ENCODE peak calls at places on chromosomes 3 and 15, in four cellular contexts. T is neural progenitor cell, F is PC-3, B is endothelial cell. O is an unnamed sample.

GRCh38 chr15:29822685-29823459 is 604 bp upstream of the TJP1 start:
- DNase-seq in F (peak; percentile 67), B (peak; percentile 73), T (peak; percentile 31), O (peak; percentile 12)

GRCh38 chr3:153161138-153161713 is 800 bp upstream of the RAP2B start:
- DNase-seq in B (peak; percentile 90), F (peak; percentile 99), T (peak; percentile 99), O (peak; percentile 95)

GRCh38 chr3:56776551-56776950 is 25.2 kb downstream of the ARHGEF3 start:
- DNase-seq in F (no peak), T (no peak), B (no peak), O (no peak)

GRCh38 chr3:7144696-7145308 is 283.9 kb downstream of the GRM7 start:
- DNase-seq in T (peak; percentile 80), B (peak; percentile 14), F (peak; percentile 23), O (peak; percentile 7)

GRCh38 chr3:8210752-8211405 is 290.7 kb upstream of the LMCD1 start:
- DNase-seq in B (no peak), T (no peak), F (peak; percentile 43), O (no peak)

GRCh38 chr3:13411186-13411860 is 8.8 kb downstream of the NUP210 start:
- DNase-seq in T (no peak), B (no peak), F (no peak), O (no peak)

GRCh38 chr3:139935071-139935865 is at the start of gene CLSTN2:
- DNase-seq in T (peak; percentile 92), B (peak; percentile 63), F (no peak), O (peak; percentile 50)

GRCh38 chr3:176526194-176526593 is 671.1 kb downstream of the TBL1XR1 start:
- DNase-seq in F (no peak), T (no peak), B (no peak), O (no peak)

GRCh38 chr3:168220609-168221008 is 124.9 kb upstream of the GOLIM4 start:
- DNase-seq in F (peak; percentile 16), B (no peak), T (no peak), O (no peak)

GRCh38 chr3:55609230-55610100 is 122.4 kb upstream of the WNT5A start:
- DNase-seq in B (no peak), F (peak; percentile 42), T (no peak), O (no peak)

GRCh38 chr3:55330355-55330754 is 156.8 kb downstream of the WNT5A start:
- DNase-seq in T (no peak), B (no peak), F (peak; percentile 94), O (no peak)

GRCh38 chr15:33994005-33994615 is 25.8 kb downstream of the CHRM5 start:
- DNase-seq in T (peak; percentile 56), F (peak; percentile 68), B (peak; percentile 44), O (peak; percentile 20)

GRCh38 chr15:43519207-43519606 is 1.8 kb downstream of the MAP1A start:
- DNase-seq in F (no peak), T (no peak), B (no peak), O (no peak)

GRCh38 chr3:48899298-48899697 is 616 bp upstream of the SLC25A20 start:
- DNase-seq in B (no peak), F (no peak), T (no peak), O (peak; percentile 35)

DNA sequence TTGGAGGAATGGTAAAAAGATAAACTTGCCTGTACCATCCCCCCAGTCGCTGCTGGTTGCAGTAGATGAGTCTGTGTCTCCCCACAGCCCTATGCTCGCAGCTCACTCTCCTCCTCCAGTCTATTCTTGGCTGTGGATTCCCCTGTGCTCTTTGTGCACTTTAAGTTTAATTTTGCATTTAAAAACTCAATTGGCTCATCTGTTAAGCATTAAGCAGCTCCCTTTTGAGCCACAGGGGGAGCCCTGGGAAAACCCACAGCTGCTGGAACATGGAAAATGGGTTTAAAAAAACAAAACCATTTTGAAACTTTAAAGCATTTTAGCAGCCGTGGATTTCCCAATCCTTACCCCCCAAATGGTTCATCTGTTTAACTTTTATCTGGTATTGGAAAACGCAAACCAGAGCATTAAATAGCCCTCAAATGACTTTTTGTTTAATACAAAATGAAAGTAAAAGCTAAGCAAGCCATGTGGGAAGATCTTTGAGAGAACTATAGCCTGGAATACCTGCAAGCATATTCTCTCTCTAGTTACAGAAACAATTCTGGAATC is 536.9 kb downstream of the ZIC1 start:
- DNase-seq in B (no peak), F (peak; percentile 61), T (peak; percentile 23), O (no peak)
- TF ChIP-seq CTCF in B (peak; percentile 28), F (peak; percentile 74), T (peak; percentile 60), O (no peak)

DNA sequence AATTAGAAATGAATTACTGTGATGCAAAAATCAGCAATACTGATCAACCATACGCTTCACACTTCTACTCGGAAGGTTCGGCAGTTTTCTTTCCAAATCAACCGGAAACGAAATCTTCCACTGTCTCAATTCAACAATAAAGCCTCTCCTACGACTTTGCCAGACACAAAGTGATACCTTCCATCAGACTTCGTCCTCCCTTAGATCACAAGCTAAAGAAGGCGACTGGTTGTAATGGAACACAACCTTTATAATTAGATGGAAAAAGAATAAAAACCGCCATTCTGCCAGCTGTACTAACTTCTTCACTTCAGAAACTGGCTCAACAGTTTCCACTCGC is 613 bp downstream of the PARL start:
- DNase-seq in T (peak; percentile 4), B (no peak), F (no peak), O (no peak)
- TF ChIP-seq CTCF in T (no peak), B (no peak), F (no peak), O (no peak)

GRCh38 chr3:119594066-119594465 is 3.6 kb upstream of the PLA1A start:
- DNase-seq in F (no peak), T (no peak), B (no peak), O (no peak)
- TF ChIP-seq CTCF in F (no peak), T (no peak), B (no peak), O (no peak)

GRCh38 chr15:94582368-94582767 is 351.0 kb downstream of the MCTP2 start:
- DNase-seq in F (peak; percentile 36), T (peak; percentile 81), B (peak; percentile 62), O (peak; percentile 54)
- TF ChIP-seq CTCF in F (peak; percentile 46), T (peak; percentile 76), B (no peak), O (peak; percentile 55)

DNA sequence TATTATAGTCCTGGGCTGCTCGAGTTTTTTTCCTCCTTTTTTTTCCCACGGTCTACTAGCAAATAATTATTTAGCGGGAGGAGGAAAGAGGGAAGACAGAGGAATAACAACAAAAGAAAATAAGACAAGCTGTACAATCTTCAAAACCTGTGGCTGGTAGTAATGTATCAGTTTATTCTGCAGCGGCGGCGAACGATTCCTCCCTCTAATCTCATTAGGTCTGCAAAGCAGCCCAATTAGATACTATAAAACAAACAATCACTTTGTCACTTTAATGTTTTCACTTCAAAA is 398 bp upstream of the TLE3 start:
- DNase-seq in B (no peak), F (no peak), T (no peak), O (peak; percentile 43)
- TF ChIP-seq CTCF in B (no peak), F (no peak), T (no peak), O (peak; percentile 10)

DNA sequence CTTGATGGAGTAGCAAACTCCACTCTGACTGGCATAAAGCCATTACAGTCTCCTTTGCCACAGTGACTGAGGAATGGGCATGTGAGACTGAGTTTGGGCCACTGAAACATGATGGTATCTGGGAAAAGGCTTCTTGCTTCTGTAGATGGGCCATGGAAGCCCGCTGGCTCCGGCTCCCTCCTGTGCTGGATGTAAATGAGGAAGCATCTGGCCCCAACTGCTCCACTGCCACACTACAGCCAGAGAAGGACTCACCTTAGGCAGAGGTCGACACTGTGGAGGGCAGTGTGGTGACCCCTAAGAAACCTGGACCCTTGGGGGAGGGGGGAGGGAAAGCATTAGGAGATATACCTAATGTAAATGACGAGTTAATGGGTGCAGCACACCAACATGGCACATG is 9.4 kb upstream of the CAMK1 start:
- DNase-seq in B (no peak), F (no peak), T (no peak), O (peak; percentile 30)
- TF ChIP-seq CTCF in B (no peak), F (no peak), T (no peak), O (no peak)

GRCh38 chr3:180680097-180680430 is 775 bp upstream of the CCDC39 start:
- DNase-seq in B (peak; percentile 55), T (peak; percentile 66), F (no peak), O (peak; percentile 62)
- TF ChIP-seq CTCF in B (peak; percentile 71), T (peak; percentile 93), F (peak; percentile 94), O (peak; percentile 75)

GRCh38 chr15:91290553-91290952 is 190.5 kb downstream of the SV2B start:
- DNase-seq in T (no peak), B (no peak), F (no peak), O (no peak)

GRCh38 chr15:91294795-91295194 is 194.7 kb downstream of the SV2B start:
- DNase-seq in B (no peak), F (no peak), T (no peak), O (no peak)

GRCh38 chr15:91291673-91292072 is 191.6 kb downstream of the SV2B start:
- DNase-seq in F (no peak), T (peak; percentile 30), B (no peak), O (peak; percentile 25)

GRCh38 chr15:91289324-91289723 is 189.3 kb downstream of the SV2B start:
- DNase-seq in T (no peak), F (no peak), B (peak; percentile 13), O (peak; percentile 11)
- TF ChIP-seq CTCF in T (no peak), F (peak; percentile 30), B (no peak), O (no peak)

GRCh38 chr15:79541176-79541575 is 109.0 kb downstream of the MINAR1 start:
- DNase-seq in B (no peak), T (no peak), F (no peak), O (no peak)

GRCh38 chr15:79539426-79539825 is 107.3 kb downstream of the MINAR1 start:
- DNase-seq in T (no peak), B (no peak), F (no peak), O (no peak)

GRCh38 chr15:79543097-79543496 is 111.0 kb downstream of the MINAR1 start:
- DNase-seq in B (no peak), F (no peak), T (no peak), O (no peak)

GRCh38 chr15:79535536-79535935 is 103.4 kb downstream of the MINAR1 start:
- DNase-seq in F (no peak), T (no peak), B (no peak), O (no peak)

GRCh38 chr15:79540551-79540950 is 108.4 kb downstream of the MINAR1 start:
- DNase-seq in F (peak; percentile 18), B (no peak), T (no peak), O (no peak)
- TF ChIP-seq CTCF in F (peak; percentile 28), B (peak; percentile 17), T (peak; percentile 38), O (no peak)

O was measured in activated CD8-positive, alpha-beta T cell treated with anti-CD3 and anti-CD28 coated beads for 36 hours.